ENCODE peak calls at places on chromosomes 5 and 9, in nine cellular contexts. H is HTR-8/SVneo; O is heart right ventricle; T is BE2C; P is lung microvascular endothelial cell; C is caudate nucleus; Z is cardiac fibroblast; X is ACHN; B is activated CD4-positive, alpha-beta T cell treated with anti-CD3 and anti-CD28 coated beads, Interleukin-2, amount 50 U/mL, for 48 hours. E is an unnamed sample.

GRCh38 chr5:87110721-87111120 is 157.0 kb upstream of the RASA1 start:
- DNase-seq in H (no peak), O (no peak), T (no peak), P (no peak), C (no peak), Z (no peak), X (no peak), B (no peak), E (no peak)

GRCh38 chr5:175557778-175558177 is 79.4 kb downstream of the SFXN1 start:
- DNase-seq in H (no peak), O (no peak), T (no peak), P (no peak), C (no peak), Z (no peak), X (no peak), B (no peak), E (no peak)

GRCh38 chr5:179763215-179763945 is 30.4 kb upstream of the LTC4S start:
- DNase-seq in H (peak), O (peak), T (peak), P (peak), C (no peak), Z (peak), X (peak), B (peak), E (peak)

GRCh38 chr5:177539411-177539810 is 15.0 kb downstream of the FAM193B start:
- DNase-seq in H (no peak), O (no peak), T (no peak), P (no peak), C (no peak), Z (peak), X (no peak), B (no peak), E (no peak)

GRCh38 chr9:12628546-12628945 is 64.6 kb upstream of the TYRP1 start:
- DNase-seq in H (no peak), O (no peak), T (no peak), P (no peak), C (no peak), Z (no peak), X (no peak), B (no peak), E (no peak)

GRCh38 chr9:132168347-132168746 is 6.5 kb downstream of the NTNG2 start:
- DNase-seq in H (no peak), O (peak), T (peak), P (no peak), C (no peak), Z (peak), X (no peak), B (no peak), E (no peak)

GRCh38 chr5:1794896-1795290 is 4.7 kb downstream of the MRPL36 start:
- DNase-seq in H (no peak), O (no peak), T (no peak), P (no peak), C (no peak), Z (no peak), X (no peak), B (no peak), E (no peak)

GRCh38 chr5:54689411-54690251 is 172.1 kb downstream of the SNX18 start:
- DNase-seq in H (no peak), O (no peak), T (no peak), P (no peak), C (no peak), Z (peak), X (no peak), B (no peak), E (no peak)

GRCh38 chr5:179890751-179891682 is 16.7 kb downstream of the TBC1D9B start:
- DNase-seq in H (no peak), O (no peak), T (no peak), P (no peak), C (no peak), Z (no peak), X (no peak), B (no peak), E (no peak)

GRCh38 chr9:136865768-136866103 is 372 bp downstream of the EDF1 start:
- DNase-seq in H (no peak), O (no peak), T (peak), P (no peak), C (no peak), Z (no peak), X (no peak), B (peak), E (no peak)

E was measured in breast epithelium.